ENCODE peak calls at places on chromosomes 11 and 22, in six cellular contexts. E, L, Q, O, B and W are unnamed samples.

GRCh38 chr22:36081023-36081431 is 52.4 kb upstream of the RBFOX2 start:
- DNase-seq in E (no peak), O (no peak), L (peak), Q (peak), B (peak), W (no peak)

GRCh38 chr22:47192651-47193437 is 430.4 kb downstream of the TBC1D22A start:
- DNase-seq in B (no peak), Q (no peak), E (no peak), O (no peak), L (no peak), W (no peak)

GRCh38 chr22:38177926-38178604 is 3.6 kb downstream of the PLA2G6 start:
- DNase-seq in O (no peak), Q (peak), L (peak), B (peak), E (peak), W (no peak)

GRCh38 chr11:38060930-38061329 is 1462.9 kb upstream of the RAG2 start:
- DNase-seq in B (no peak), Q (no peak), E (no peak), O (no peak), L (peak), W (no peak)

GRCh38 chr11:17802491-17802890 is 67.9 kb downstream of the KCNC1 start:
- DNase-seq in O (no peak), E (no peak), L (no peak), Q (no peak), B (no peak), W (no peak)

GRCh38 chr22:44988671-44989070 is 21.1 kb downstream of the PHF21B start:
- DNase-seq in Q (no peak), E (no peak), B (no peak), L (no peak), O (no peak), W (no peak)

GRCh38 chr11:3920148-3920852 is 64.8 kb downstream of the STIM1 start:
- DNase-seq in O (no peak), L (peak), B (peak), Q (peak), E (peak), W (no peak)

GRCh38 chr11:35298369-35298768 is 121.0 kb downstream of the SLC1A2 start:
- DNase-seq in E (no peak), Q (peak), L (no peak), O (no peak), B (no peak), W (no peak)

GRCh38 chr11:2739531-2740274 is 39.9 kb upstream of the KCNQ1OT1 start:
- DNase-seq in Q (no peak), O (no peak), B (no peak), E (no peak), L (no peak), W (no peak)

GRCh38 chr22:44572414-44573207 is 74.6 kb upstream of the RTL6 start:
- DNase-seq in O (no peak), L (no peak), Q (no peak), B (no peak), E (no peak), W (no peak)

GRCh38 chr22:27247691-27248434 is 553.7 kb downstream of the MN1 start:
- DNase-seq in B (peak), E (no peak), O (no peak), L (no peak), Q (no peak), W (no peak)

GRCh38 chr22:23142546-23143105 is 836 bp upstream of the RSPH14 start:
- DNase-seq in O (no peak), E (no peak), Q (no peak), B (no peak), L (no peak), W (no peak)

GRCh38 chr22:44990328-44990727 is 19.5 kb downstream of the PHF21B start:
- DNase-seq in O (no peak), B (no peak), E (no peak), Q (no peak), L (no peak), W (no peak)

GRCh38 chr11:129930743-129931142 is 35.4 kb upstream of the NFRKB start:
- DNase-seq in B (no peak), Q (no peak), E (no peak), O (no peak), L (no peak), W (no peak)

GRCh38 chr11:134751825-134752224 is 339.8 kb upstream of the B3GAT1 start:
- DNase-seq in B (no peak), E (no peak), Q (no peak), O (no peak), L (no peak), W (no peak)

GRCh38 chr11:128580612-128581011 is 6.7 kb downstream of the ETS1 start:
- DNase-seq in L (no peak), B (no peak), O (no peak), E (no peak), Q (no peak), W (no peak)

GRCh38 chr11:1843796-1844195 is 5.0 kb downstream of the TNNI2 start:
- DNase-seq in O (no peak), Q (no peak), E (no peak), B (no peak), L (no peak), W (no peak)

GRCh38 chr22:25494774-25495173 is 69.7 kb upstream of the GRK3 start:
- DNase-seq in B (no peak), O (no peak), L (no peak), E (no peak), Q (no peak), W (no peak)

GRCh38 chr11:86068138-86068861 is 584 bp downstream of the PICALM start:
- DNase-seq in L (no peak), O (peak), Q (no peak), E (no peak), B (peak), W (peak)

GRCh38 chr11:103257360-103257759 is 148.1 kb downstream of the DYNC2H1 start:
- DNase-seq in Q (peak), E (no peak), O (no peak), L (peak), B (peak), W (no peak)

GRCh38 chr11:134266841-134267251 is 9.3 kb upstream of the GLB1L3 start:
- DNase-seq in O (no peak), L (peak), E (peak), B (peak), Q (peak), W (no peak)

GRCh38 chr11:93741094-93741881 is at the start of the genes C11orf54 and TAF1D:
- DNase-seq in E (peak), B (peak), O (peak), Q (peak), L (peak), W (peak)

GRCh38 chr11:102946237-102946636 is 9.3 kb downstream of the MMP13 start:
- DNase-seq in B (no peak), E (no peak), O (no peak), Q (no peak), L (no peak), W (no peak)

GRCh38 chr22:37229012-37229804 is 14.9 kb downstream of the RAC2 start:
- DNase-seq in O (no peak), E (peak), Q (peak), L (peak), B (peak), W (no peak)

GRCh38 chr22:43118953-43119458 is 8.5 kb downstream of the BIK start:
- DNase-seq in E (no peak), B (peak), O (no peak), L (peak), Q (no peak), W (no peak)

GRCh38 chr11:61736310-61736709 is 16.1 kb upstream of the MYRF start:
- DNase-seq in O (no peak), L (no peak), E (no peak), Q (no peak), B (no peak), W (no peak)

GRCh38 chr11:105202844-105203548 is 63.4 kb upstream of the CARD18 start:
- DNase-seq in Q (no peak), E (no peak), B (no peak), L (no peak), O (no peak), W (no peak)

GRCh38 chr22:31661851-31662667 is at the start of gene PISD:
- DNase-seq in E (peak), Q (peak), O (peak), L (peak), B (peak), W (peak)

GRCh38 chr11:119737678-119738439 is 8.9 kb upstream of the NECTIN1 start:
- DNase-seq in E (no peak), B (no peak), Q (no peak), L (no peak), O (no peak), W (no peak)

GRCh38 chr22:26399288-26399687 is 29.8 kb upstream of the ASPHD2 start:
- DNase-seq in O (no peak), L (no peak), B (peak), Q (no peak), E (no peak), W (no peak)

GRCh38 chr11:82533628-82534353 is 199.9 kb downstream of the FAM181B start:
- DNase-seq in Q (no peak), E (no peak), O (no peak), B (no peak), L (no peak), W (no peak)

GRCh38 chr11:33687733-33688479 is 12.7 kb downstream of the C11orf91 start:
- DNase-seq in B (peak), L (peak), E (peak), O (peak), Q (peak), W (peak)
- TF ChIP-seq CTCF in B (peak), L (peak), E (peak), O (peak), Q (peak), W (peak)

GRCh38 chr11:76347391-76347790 is 33.5 kb downstream of the THAP12 start:
- DNase-seq in E (no peak), L (no peak), O (no peak), Q (no peak), B (peak), W (no peak)
- TF ChIP-seq CTCF in E (no peak), L (no peak), O (no peak), Q (no peak), B (no peak), W (no peak)

DNA sequence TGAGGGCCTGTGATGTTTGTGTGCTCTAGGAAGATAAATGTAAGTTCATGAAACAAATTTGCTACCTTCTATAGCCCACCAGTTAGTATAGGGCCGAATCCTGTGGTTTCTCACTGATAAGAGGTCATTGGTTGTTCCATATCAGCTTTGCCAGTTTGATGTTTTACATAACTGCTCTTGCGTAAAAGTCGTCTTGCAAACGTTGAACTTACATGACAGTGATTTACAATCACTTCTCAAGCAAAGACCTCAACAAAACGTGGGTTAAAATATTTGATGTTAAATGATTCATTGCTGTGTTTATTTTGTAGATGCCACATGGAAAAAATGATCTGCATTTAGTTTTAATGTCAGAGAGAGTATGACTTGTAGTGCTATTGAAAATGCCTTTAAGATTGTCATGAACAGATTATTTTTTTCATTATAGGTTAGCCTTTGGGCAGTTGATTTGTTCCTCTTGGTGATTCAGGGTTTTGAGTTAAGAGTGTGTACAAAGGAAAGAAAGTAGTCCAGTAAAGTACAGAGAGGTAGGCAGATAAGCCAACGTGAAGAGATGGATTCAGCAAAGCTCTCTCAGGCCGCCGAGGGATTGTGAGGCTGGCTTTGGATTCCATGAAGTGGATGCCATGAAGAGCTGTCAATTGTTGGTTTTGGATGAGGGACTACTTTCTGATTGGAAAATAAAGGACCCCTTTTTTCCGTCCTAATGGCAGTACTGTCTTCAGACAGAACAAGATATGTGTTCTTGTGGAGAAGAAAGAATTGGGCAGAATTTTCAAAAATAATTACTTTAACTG is 2.6 kb downstream of the EWSR1 start:
- DNase-seq in Q (peak), E (peak), B (peak), L (peak), O (no peak), W (no peak)
- TF ChIP-seq CTCF in Q (no peak), E (no peak), B (no peak), L (no peak), O (no peak), W (no peak)

GRCh38 chr11:72534859-72535547 is 100.7 kb upstream of the CLPB start:
- DNase-seq in O (no peak), Q (peak), L (no peak), E (no peak), B (peak), W (no peak)
- TF ChIP-seq CTCF in O (peak), Q (peak), L (peak), E (peak), B (peak), W (peak)

GRCh38 chr11:124898711-124899110 is 1.0 kb upstream of the ROBO4 start:
- DNase-seq in Q (no peak), O (no peak), L (no peak), E (no peak), B (peak), W (no peak)
- TF ChIP-seq CTCF in Q (no peak), O (no peak), L (no peak), E (no peak), B (no peak), W (no peak)

DNA sequence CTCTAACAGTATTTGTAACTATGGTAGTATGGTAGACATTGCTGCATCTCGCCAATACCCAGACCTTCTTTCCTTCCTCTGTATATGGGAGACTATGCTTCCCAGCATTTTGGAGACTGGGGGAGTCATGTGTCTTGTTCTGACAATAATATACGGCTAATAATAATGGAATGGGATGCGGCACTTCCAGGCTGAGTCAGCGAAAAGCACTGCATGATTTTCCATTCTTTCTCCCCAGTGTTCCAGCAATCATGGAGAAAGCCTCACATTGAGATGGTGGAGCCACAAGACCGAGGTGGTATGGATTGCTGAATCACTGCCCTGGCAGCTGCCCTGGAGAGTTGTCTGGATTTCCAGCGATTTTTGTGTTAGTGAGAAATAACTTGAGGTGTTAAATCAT is 77.1 kb upstream of the FIBIN start:
- DNase-seq in O (no peak), L (no peak), Q (no peak), B (no peak), E (no peak), W (no peak)
- TF ChIP-seq CTCF in O (no peak), L (no peak), Q (no peak), B (no peak), E (no peak), W (no peak)

GRCh38 chr11:11163256-11163655 is 189.8 kb downstream of the CSNK2A3 start:
- DNase-seq in L (no peak), Q (no peak), B (no peak), O (no peak), E (no peak), W (no peak)
- TF ChIP-seq CTCF in L (peak), Q (peak), B (peak), O (peak), E (peak), W (peak)

GRCh38 chr11:116272181-116272789 is 500.5 kb downstream of the BUD13 start:
- DNase-seq in E (no peak), B (no peak), O (no peak), L (no peak), Q (no peak), W (no peak)
- TF ChIP-seq CTCF in E (no peak), B (no peak), O (no peak), L (no peak), Q (no peak), W (no peak)

DNA sequence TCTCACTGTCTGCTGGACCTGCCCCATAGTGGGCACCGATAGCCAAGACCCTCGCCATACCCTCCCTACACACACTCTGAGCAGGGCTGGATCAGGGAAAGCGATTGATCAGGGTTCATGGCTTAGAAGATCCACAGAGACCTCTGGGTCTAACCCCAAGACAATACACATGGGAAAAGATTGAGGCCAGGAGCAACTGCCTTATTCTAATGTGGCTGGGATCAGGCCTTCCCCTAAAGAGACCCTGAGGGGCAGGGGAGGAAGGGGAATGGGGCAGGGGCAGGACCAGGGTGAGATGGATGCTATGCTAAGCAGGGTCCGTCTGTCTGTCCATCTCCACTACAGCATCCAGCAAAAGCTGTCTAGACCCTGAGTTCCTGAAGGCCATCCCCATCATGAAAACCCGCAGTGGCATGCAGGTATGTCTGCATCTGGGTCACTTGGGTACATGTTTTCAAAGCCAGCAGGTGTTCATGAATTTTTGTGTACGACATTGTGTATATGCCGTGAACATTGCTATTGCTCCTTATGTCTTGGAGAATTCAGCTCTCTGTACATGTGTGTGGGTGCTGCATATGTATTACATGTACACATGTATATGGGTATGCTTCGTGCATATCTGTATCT is 15.3 kb upstream of the RELT start:
- DNase-seq in L (no peak), O (no peak), E (no peak), B (no peak), Q (no peak), W (no peak)
- TF ChIP-seq CTCF in L (no peak), O (no peak), E (peak), B (no peak), Q (peak), W (no peak)

DNA sequence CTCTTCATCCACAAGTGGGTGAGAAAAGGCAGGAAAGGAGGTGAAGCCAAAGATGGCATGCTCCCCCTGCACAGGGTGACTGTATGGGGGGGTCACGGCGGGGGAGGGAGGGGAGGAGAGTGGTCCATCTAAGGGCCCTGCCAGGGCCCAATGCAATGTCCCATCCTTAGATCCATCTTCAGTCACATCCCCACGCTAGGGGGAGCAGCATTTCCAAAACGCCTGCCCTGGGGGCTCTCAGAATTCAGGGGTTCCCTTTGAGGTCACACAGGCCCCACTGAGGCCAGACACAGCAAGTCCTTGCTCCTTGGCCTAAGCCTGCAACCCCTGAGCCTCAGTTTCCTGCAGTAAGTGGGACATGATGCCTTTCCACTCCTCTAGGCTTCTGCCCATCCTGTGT is 52.4 kb downstream of the RTN4R start:
- DNase-seq in L (no peak), Q (no peak), E (no peak), O (no peak), B (no peak), W (no peak)
- TF ChIP-seq CTCF in L (peak), Q (peak), E (no peak), O (no peak), B (no peak), W (no peak)